ENCODE peak calls at places on chromosomes 3 and 15, in eight cellular contexts. One of them, this sample, is unnamed.

GRCh38 chr3:6249679-6250078 is 611.2 kb upstream of the GRM7 start:
- ATAC-seq in upper lobe of left lung: no peak
- ATAC-seq in omental fat pad: no peak
- ATAC-seq in GM12878: peak
- ATAC-seq in left ventricle myocardium superior: no peak
- ATAC-seq in HCT116: no peak
- ATAC-seq in gastroesophageal sphincter: no peak
- ATAC-seq in natural killer cell: no peak
- ATAC-seq in this sample: peak

GRCh38 chr3:170739410-170739809 is 130.6 kb downstream of the RPL22L1 start:
- ATAC-seq in gastroesophageal sphincter: no peak
- ATAC-seq in HCT116: no peak
- ATAC-seq in omental fat pad: no peak
- ATAC-seq in upper lobe of left lung: no peak
- ATAC-seq in left ventricle myocardium superior: no peak
- ATAC-seq in natural killer cell: no peak
- ATAC-seq in GM12878: no peak
- ATAC-seq in this sample: no peak

GRCh38 chr15:60568883-60569495 is 90.0 kb upstream of the ICE2 start:
- ATAC-seq in natural killer cell: peak
- ATAC-seq in omental fat pad: no peak
- ATAC-seq in upper lobe of left lung: no peak
- ATAC-seq in GM12878: peak
- ATAC-seq in gastroesophageal sphincter: no peak
- ATAC-seq in HCT116: no peak
- ATAC-seq in left ventricle myocardium superior: no peak
- ATAC-seq in this sample: no peak

GRCh38 chr3:45682311-45682710 is 6.9 kb upstream of the SACM1L start:
- ATAC-seq in HCT116: no peak
- ATAC-seq in omental fat pad: no peak
- ATAC-seq in natural killer cell: no peak
- ATAC-seq in GM12878: no peak
- ATAC-seq in gastroesophageal sphincter: no peak
- ATAC-seq in left ventricle myocardium superior: no peak
- ATAC-seq in upper lobe of left lung: no peak
- ATAC-seq in this sample: no peak

GRCh38 chr15:78640527-78640839 is 527 bp downstream of the CHRNB4 start:
- ATAC-seq in gastroesophageal sphincter: no peak
- ATAC-seq in left ventricle myocardium superior: peak
- ATAC-seq in omental fat pad: peak
- ATAC-seq in natural killer cell: no peak
- ATAC-seq in upper lobe of left lung: peak
- ATAC-seq in HCT116: peak
- ATAC-seq in GM12878: no peak
- ATAC-seq in this sample: no peak

GRCh38 chr3:149245738-149246451 is 24.3 kb upstream of the CP start:
- ATAC-seq in omental fat pad: peak
- ATAC-seq in left ventricle myocardium superior: peak
- ATAC-seq in upper lobe of left lung: peak
- ATAC-seq in HCT116: no peak
- ATAC-seq in GM12878: peak
- ATAC-seq in gastroesophageal sphincter: peak
- ATAC-seq in natural killer cell: peak
- ATAC-seq in this sample: peak

GRCh38 chr15:71730277-71731144 is 79.8 kb upstream of the NR2E3 start:
- ATAC-seq in left ventricle myocardium superior: peak
- ATAC-seq in upper lobe of left lung: peak
- ATAC-seq in gastroesophageal sphincter: peak
- ATAC-seq in omental fat pad: peak
- ATAC-seq in HCT116: peak
- ATAC-seq in GM12878: peak
- ATAC-seq in natural killer cell: no peak
- ATAC-seq in this sample: peak

GRCh38 chr15:39427705-39428104 is 153.2 kb upstream of the THBS1 start:
- ATAC-seq in natural killer cell: peak
- ATAC-seq in left ventricle myocardium superior: peak
- ATAC-seq in gastroesophageal sphincter: no peak
- ATAC-seq in upper lobe of left lung: peak
- ATAC-seq in omental fat pad: no peak
- ATAC-seq in HCT116: no peak
- ATAC-seq in GM12878: peak
- ATAC-seq in this sample: peak

GRCh38 chr3:170063691-170064090 is 25.9 kb downstream of the GPR160 start:
- ATAC-seq in natural killer cell: no peak
- ATAC-seq in GM12878: no peak
- ATAC-seq in omental fat pad: no peak
- ATAC-seq in upper lobe of left lung: no peak
- ATAC-seq in left ventricle myocardium superior: no peak
- ATAC-seq in gastroesophageal sphincter: no peak
- ATAC-seq in HCT116: no peak
- ATAC-seq in this sample: no peak

GRCh38 chr15:51366911-51367310 is 25.5 kb downstream of the GLDN start:
- ATAC-seq in gastroesophageal sphincter: peak
- ATAC-seq in HCT116: no peak
- ATAC-seq in upper lobe of left lung: peak
- ATAC-seq in omental fat pad: no peak
- ATAC-seq in left ventricle myocardium superior: peak
- ATAC-seq in GM12878: no peak
- ATAC-seq in natural killer cell: no peak
- ATAC-seq in this sample: no peak

GRCh38 chr15:63600001-63600645 is 2.9 kb downstream of the FBXL22 start:
- ATAC-seq in gastroesophageal sphincter: peak
- ATAC-seq in GM12878: peak
- ATAC-seq in upper lobe of left lung: peak
- ATAC-seq in omental fat pad: peak
- ATAC-seq in left ventricle myocardium superior: peak
- ATAC-seq in natural killer cell: no peak
- ATAC-seq in HCT116: peak
- ATAC-seq in this sample: peak

GRCh38 chr15:37219211-37219701 is 118.9 kb upstream of the MEIS2 start:
- ATAC-seq in gastroesophageal sphincter: no peak
- ATAC-seq in upper lobe of left lung: no peak
- ATAC-seq in omental fat pad: no peak
- ATAC-seq in GM12878: no peak
- ATAC-seq in natural killer cell: no peak
- ATAC-seq in left ventricle myocardium superior: no peak
- ATAC-seq in HCT116: no peak
- ATAC-seq in this sample: no peak

GRCh38 chr3:126153695-126154360 is 26.6 kb downstream of the ALDH1L1 start:
- ATAC-seq in left ventricle myocardium superior: no peak
- ATAC-seq in gastroesophageal sphincter: no peak
- ATAC-seq in HCT116: no peak
- ATAC-seq in upper lobe of left lung: no peak
- ATAC-seq in omental fat pad: no peak
- ATAC-seq in GM12878: no peak
- ATAC-seq in natural killer cell: no peak
- ATAC-seq in this sample: no peak

This sample was measured in stimulated activated memory B cell treated with anti-CD40 and anti-IgM and Interleukin-4, amounts not matched to agents 10 μg/mL and 1 μg/mL and 100 μg/mL, for 72 hours.